ENCODE peak calls at places on chromosome 18, in four cellular contexts. Z is brain microvascular endothelial cell, T is DND-41, C is IMR-90. O is an unnamed sample.
A peak's percentile ranks its signal among the peaks of the same experiment; 100 is the strongest.

GRCh38 chr18:73669299-73669698 is 478.3 kb downstream of the FBXO15 start:
- DNase-seq in C (peak; percentile 86), Z (peak; percentile 44), T (no peak), O (no peak)

GRCh38 chr18:48662021-48662661 is 123.3 kb downstream of the CTIF start:
- DNase-seq in Z (peak; percentile 43), C (peak; percentile 78), T (no peak), O (no peak)

GRCh38 chr18:22493940-22494339 is 76.2 kb upstream of the CTAGE1 start:
- DNase-seq in Z (no peak), C (peak; percentile 52), T (no peak), O (no peak)

GRCh38 chr18:76408480-76409067 is 86.5 kb downstream of the ZNF516 start:
- DNase-seq in Z (no peak), T (no peak), C (no peak), O (no peak)

GRCh38 chr18:37484893-37485834 is 80.4 kb downstream of the CELF4 start:
- DNase-seq in C (peak; percentile 5), T (no peak), Z (no peak), O (peak; percentile 32)

GRCh38 chr18:39519741-39520140 is 1954.1 kb upstream of the CELF4 start:
- DNase-seq in T (no peak), Z (no peak), C (no peak), O (peak; percentile 26)

GRCh38 chr18:14943967-14944636 is 196.1 kb downstream of the ANKRD30B start:
- DNase-seq in T (no peak), C (no peak), Z (no peak), O (no peak)

GRCh38 chr18:40431071-40431998 is 1523.7 kb upstream of the PIK3C3 start:
- DNase-seq in Z (no peak), C (no peak), T (no peak), O (no peak)

GRCh38 chr18:57786038-57786437 is 17.1 kb downstream of the ATP8B1 start:
- DNase-seq in C (no peak), T (no peak), Z (no peak), O (no peak)

GRCh38 chr18:23872701-23873550 is 141.6 kb upstream of the TTC39C start:
- DNase-seq in C (no peak), Z (no peak), T (no peak), O (peak; percentile 98)

GRCh38 chr18:50507120-50507590 is 52.7 kb upstream of the MAPK4 start:
- DNase-seq in Z (peak; percentile 14), C (no peak), T (peak; percentile 6), O (peak; percentile 28)

GRCh38 chr18:27604583-27604982 is 419.5 kb upstream of the CHST9 start:
- DNase-seq in T (no peak), C (peak; percentile 21), Z (peak; percentile 53), O (no peak)

GRCh38 chr18:27600245-27600644 is 415.1 kb upstream of the CHST9 start:
- DNase-seq in Z (no peak), T (no peak), C (no peak), O (no peak)

GRCh38 chr18:27595121-27595848 is 410.2 kb upstream of the CHST9 start:
- DNase-seq in T (no peak), Z (no peak), C (no peak), O (no peak)

GRCh38 chr18:27602092-27602491 is 417.0 kb upstream of the CHST9 start:
- DNase-seq in Z (no peak), T (no peak), C (no peak), O (no peak)

DNA sequence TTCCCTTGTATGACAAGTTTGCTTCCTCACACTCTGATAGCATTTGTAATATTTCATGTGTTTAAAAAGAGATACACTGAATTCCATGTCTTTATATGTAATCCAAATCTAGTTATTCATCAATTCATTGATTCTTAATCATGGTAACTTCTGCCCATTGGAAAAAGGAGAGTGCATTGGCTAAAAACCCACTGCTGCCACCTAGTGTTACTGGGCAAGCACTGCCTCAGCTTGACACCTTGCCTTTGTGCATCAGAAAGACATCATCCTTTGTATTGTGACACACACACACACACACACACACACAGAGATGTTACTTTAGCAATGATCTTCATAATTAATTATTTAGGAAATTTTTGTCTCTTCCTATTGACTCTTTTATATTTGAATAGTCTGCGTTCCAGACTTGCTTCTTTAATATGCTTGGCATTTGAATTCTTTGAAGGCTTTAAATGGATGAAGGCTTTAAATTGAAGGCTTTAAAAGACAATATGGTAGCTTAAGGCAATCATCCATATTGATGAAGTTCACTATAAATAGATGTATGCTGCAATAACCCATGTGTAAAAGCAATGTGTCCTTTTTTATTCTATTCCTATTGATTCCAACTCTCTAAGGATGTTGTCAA is 414.2 kb upstream of the CHST9 start:
- DNase-seq in C (peak; percentile 28), Z (peak; percentile 22), T (peak; percentile 64), O (peak; percentile 18)
- TF ChIP-seq CTCF in C (peak; percentile 74), Z (peak; percentile 96), T (peak; percentile 97), O (peak; percentile 88)

DNA sequence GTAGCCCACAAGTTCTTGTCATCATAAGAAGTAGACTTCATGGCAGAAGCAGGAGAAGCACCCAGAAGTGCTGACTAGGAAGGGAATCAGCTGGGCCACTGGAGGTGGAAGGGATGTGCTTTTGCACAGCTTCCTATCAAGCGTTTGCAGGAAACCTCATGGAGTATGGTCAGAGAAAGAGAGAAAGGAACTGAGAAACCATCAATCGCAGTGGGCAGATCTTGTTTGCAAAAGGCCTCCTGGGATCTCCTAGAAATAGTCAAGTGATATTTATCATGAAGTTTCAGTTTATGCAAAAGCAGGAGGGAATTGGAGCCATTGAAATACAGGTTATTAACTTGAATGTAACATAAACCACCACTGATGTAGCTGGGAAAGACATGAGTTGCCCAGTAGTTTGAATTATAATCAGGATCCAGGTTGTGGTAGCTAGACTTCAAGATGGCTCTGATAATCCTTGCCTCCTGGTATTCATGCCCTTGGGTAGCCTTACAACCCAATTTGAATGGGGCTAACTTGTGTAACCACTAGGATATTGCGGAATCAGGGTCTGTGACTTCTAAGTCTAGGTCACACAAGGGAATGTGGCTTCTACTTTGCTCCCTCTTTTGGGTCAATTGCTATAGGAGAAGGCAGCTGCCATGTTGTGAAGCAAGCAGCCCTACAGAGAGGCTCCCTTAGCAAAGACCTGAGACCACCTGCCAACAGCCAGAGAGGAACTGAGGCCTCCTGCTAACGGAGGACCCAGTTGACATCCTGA is 69.8 kb upstream of the TCF4 start:
- DNase-seq in Z (no peak), C (no peak), T (no peak), O (no peak)
- H3K27ac ChIP-seq in Z (no peak overlapping the region), C (no peak overlapping the region), T (no peak overlapping the region), O (no peak overlapping the region)

GRCh38 chr18:9986156-9986930 is 72.5 kb downstream of the VAPA start:
- DNase-seq in Z (no peak), T (no peak), C (no peak), O (no peak)

GRCh38 chr18:9985641-9986040 is 71.8 kb downstream of the VAPA start:
- DNase-seq in Z (no peak), T (no peak), C (no peak), O (no peak)

GRCh38 chr18:9988665-9989064 is 74.8 kb downstream of the VAPA start:
- DNase-seq in Z (no peak), C (no peak), T (no peak), O (no peak)

GRCh38 chr18:9987931-9988330 is 74.1 kb downstream of the VAPA start:
- DNase-seq in C (no peak), T (no peak), Z (no peak), O (no peak)

DNA sequence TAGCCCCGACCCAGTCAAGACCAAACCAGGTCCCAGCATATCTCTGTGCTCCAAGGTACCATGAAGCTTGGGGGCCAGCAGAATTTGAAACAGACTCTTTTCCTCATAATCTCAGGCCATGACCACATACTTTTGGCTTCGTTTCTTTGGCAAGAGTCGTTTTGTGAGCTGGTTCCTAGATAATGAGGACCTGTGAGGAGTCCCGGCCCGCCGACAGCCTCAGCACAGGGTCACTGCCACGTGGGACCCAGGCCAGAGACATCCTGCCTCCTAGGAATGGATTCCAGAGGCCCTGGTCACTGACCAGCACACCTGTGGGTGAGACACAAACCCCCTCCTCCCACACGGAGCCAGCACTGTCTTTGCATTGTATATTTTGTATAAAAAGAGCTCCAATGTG is 73.5 kb downstream of the VAPA start:
- DNase-seq in Z (no peak), C (no peak), T (no peak), O (no peak)
- H3K27me3 ChIP-seq in Z (no peaks in the 10 kb centered on the region), C (peaks cover 24% of the 10 kb centered on the region), T (no peaks in the 10 kb centered on the region), O (no peaks in the 10 kb centered on the region)

DNA sequence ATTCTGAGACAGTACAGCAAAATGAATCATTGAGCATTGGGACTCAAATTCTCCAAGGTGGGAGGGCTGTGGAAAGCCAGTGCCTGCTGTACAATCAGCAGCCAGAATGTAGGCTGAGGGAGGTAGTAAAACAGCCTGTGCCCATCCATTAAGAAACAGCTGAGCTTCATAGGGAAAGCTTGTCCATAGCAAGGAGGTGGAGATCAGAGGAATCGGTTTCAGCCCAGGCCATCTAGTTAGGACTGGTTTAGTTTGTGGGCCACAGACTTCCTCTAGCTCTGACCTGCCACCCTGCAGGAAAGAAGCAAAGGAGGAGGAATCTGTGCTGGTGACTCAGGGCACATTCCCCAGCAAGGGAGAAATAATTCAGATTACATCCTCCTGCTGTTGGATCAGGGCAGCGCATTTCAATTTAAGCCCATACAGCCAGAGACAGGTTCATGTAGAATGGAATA is 333.4 kb downstream of the SETBP1 start:
- DNase-seq in T (no peak), Z (peak; percentile 87), C (peak; percentile 82), O (peak; percentile 77)
- TF ChIP-seq CTCF in T (no peak), Z (peak; percentile 82), C (peak; percentile 33), O (peak; percentile 52)